ENCODE peak calls at places on chromosomes 6 and 20, in five cellular contexts. S, C, M, Q and B are unnamed samples.

GRCh38 chr6:103783344-103783743 is 1076.4 kb downstream of the HACE1 start:
- DNase-seq in S (no peak), C (no peak), M (no peak), Q (no peak), B (no peak)

GRCh38 chr6:73857341-73857890 is 161.4 kb downstream of the CD109 start:
- DNase-seq in S (no peak), C (no peak), M (no peak), Q (no peak), B (no peak)

GRCh38 chr6:77467038-77467437 is 3.7 kb upstream of the HTR1B start:
- DNase-seq in S (no peak), C (no peak), M (no peak), Q (no peak), B (no peak)

GRCh38 chr20:59807909-59808728 is 125.3 kb downstream of the SYCP2 start:
- DNase-seq in S (no peak), C (no peak), M (peak), Q (no peak), B (no peak)

GRCh38 chr6:136524936-136525413 is 25.2 kb downstream of the MAP7 start:
- DNase-seq in S (no peak), C (no peak), M (no peak), Q (no peak), B (no peak)

GRCh38 chr6:41709375-41709774 is 26.0 kb downstream of the TFEB start:
- DNase-seq in S (no peak), C (no peak), M (no peak), Q (no peak), B (no peak)

GRCh38 chr20:18984238-18985200 is 170.9 kb downstream of the SCP2D1 start:
- DNase-seq in S (no peak), C (peak), M (peak), Q (no peak), B (no peak)

GRCh38 chr6:39430968-39431523 is 108.5 kb upstream of the KCNK16 start:
- DNase-seq in S (peak), C (peak), M (peak), Q (no peak), B (no peak)

GRCh38 chr6:99130897-99131873 is 183.4 kb upstream of the FBXL4 start:
- DNase-seq in S (no peak), C (no peak), M (no peak), Q (no peak), B (no peak)

GRCh38 chr6:133814235-133814634 is 74.7 kb upstream of the TCF21 start:
- DNase-seq in S (no peak), C (no peak), M (no peak), Q (no peak), B (no peak)

GRCh38 chr6:70839286-70840266 is 117.3 kb downstream of the B3GAT2 start:
- DNase-seq in S (no peak), C (no peak), M (no peak), Q (no peak), B (no peak)

GRCh38 chr20:45993197-45993951 is 15.3 kb upstream of the MMP9 start:
- DNase-seq in S (no peak), C (peak), M (no peak), Q (no peak), B (peak)

GRCh38 chr6:66054967-66055366 is 347.9 kb upstream of the EYS start:
- DNase-seq in S (no peak), C (no peak), M (no peak), Q (no peak), B (no peak)

GRCh38 chr6:41947581-41948220 is 6.1 kb upstream of the CCND3 start:
- DNase-seq in S (no peak), C (no peak), M (no peak), Q (no peak), B (no peak)

GRCh38 chr6:151012321-151013294 is 147.1 kb downstream of the MTHFD1L start:
- DNase-seq in S (no peak), C (no peak), M (no peak), Q (no peak), B (no peak)

GRCh38 chr6:122200441-122200840 is 199.0 kb upstream of the HSF2 start:
- DNase-seq in S (no peak), C (no peak), M (no peak), Q (no peak), B (no peak)

GRCh38 chr6:52573295-52573694 is 3.6 kb downstream of the TRAM2 start:
- DNase-seq in S (no peak), C (no peak), M (no peak), Q (no peak), B (no peak)
- TF ChIP-seq CTCF in S (no peak), C (no peak), M (no peak), Q (no peak), B (no peak)

DNA sequence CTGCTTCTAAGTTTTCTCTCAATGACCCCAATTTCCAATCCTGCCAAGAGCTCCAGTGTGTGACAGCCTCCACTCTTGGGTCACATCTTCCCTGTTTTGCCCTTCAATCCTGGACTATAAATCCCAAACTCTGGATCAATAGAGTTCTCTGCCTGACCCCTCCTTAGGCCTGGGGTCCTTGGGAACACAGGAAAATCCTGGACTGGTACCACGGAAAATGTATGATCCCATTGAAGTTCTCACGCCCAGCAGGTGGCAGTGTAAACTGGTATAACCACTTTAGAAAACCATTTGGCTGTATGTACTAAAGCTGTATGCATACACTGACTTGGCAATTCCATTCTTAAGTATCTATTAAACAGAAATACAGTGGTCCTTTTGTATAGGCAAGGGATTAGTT is 98.0 kb downstream of the SNAP25 start:
- DNase-seq in S (no peak), C (no peak), M (no peak), Q (no peak), B (no peak)
- TF ChIP-seq CTCF in S (no peak), C (no peak), M (no peak), Q (peak), B (no peak)

GRCh38 chr6:30515967-30516753 is 26.9 kb downstream of the HLA-E start:
- DNase-seq in S (peak), C (peak), M (peak), Q (peak), B (peak)
- TF ChIP-seq CTCF in S (no peak), C (no peak), M (no peak), Q (no peak), B (no peak)

GRCh38 chr20:25622450-25623224 is 1.2 kb downstream of the NANP start:
- DNase-seq in S (no peak), C (no peak), M (no peak), Q (no peak), B (peak)

GRCh38 chr20:25624500-25624939 is 706 bp upstream of the NANP start:
- DNase-seq in S (no peak), C (no peak), M (peak), Q (no peak), B (peak)

GRCh38 chr20:25623225-25623735 is 534 bp downstream of the NANP start:
- DNase-seq in S (peak), C (no peak), M (peak), Q (no peak), B (peak)

GRCh38 chr20:25622049-25622448 is 1.8 kb downstream of the NANP start:
- DNase-seq in S (no peak), C (no peak), M (no peak), Q (no peak), B (no peak)

DNA sequence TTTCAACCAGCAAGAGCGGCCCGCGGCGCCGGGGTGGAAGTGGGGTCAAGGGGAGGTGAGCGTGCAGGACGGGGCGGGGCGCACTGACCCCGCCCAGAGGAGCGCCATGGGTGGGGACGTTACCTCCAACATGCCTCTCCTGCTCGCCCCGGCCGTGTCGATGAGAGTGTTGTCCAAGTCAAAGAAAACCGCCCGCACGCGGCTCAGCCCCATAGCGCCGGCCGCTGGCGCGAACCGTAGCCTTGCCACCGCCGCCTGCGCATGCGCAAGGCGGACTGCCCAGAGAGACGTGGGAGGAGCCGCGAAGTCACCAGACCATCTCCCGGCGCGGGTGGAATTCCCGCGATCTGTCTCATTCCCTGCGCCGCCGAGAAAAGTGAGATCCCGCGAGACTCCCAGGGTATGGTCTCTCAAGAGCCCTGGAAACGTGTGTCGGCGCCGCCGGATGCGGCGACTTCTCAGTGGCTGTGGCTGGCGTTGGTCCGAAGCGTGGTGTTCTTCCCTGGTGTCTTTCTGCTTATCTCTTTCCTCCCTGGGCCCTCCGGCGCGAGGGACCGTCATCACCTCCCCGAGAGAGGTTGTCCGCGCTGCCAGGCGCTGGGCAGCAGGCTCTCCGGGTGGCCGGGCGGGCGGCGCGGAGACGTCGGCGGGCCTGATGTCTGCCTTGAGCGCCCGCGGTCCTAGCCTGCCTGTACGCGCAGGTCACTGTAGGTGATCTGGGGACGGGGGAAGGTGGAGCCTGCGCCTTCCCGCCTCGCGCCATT is at the start of gene NANP:
- DNase-seq in S (peak), C (peak), M (peak), Q (peak), B (peak)
- TF ChIP-seq CTCF in S (no peak), C (peak), M (no peak), Q (no peak), B (no peak)

DNA sequence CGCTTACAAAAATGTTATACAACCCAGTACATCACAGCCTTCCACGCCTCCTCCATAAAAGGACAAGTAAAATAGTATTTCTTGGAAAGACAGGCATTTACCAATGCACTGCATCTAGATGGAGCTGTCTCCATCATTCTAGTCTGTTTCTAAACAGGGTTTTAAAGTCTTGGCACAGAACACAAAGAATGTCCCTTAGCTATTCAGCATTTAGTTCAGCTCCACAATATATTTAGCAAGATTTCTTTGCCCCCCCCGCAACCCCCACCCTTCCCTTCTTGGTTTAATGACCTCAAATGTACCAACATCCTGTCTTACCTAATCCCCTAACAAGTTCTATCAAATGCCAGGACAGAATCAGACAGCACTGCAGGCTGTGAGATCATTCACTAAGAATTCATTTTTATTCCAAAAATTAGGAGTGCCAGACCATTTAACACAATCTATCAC is 198.6 kb downstream of the BACH2 start:
- DNase-seq in S (no peak), C (peak), M (peak), Q (no peak), B (peak)
- TF ChIP-seq CTCF in S (no peak), C (peak), M (no peak), Q (no peak), B (peak)

GRCh38 chr20:60993647-60994046 is 258.4 kb upstream of the CDH4 start:
- DNase-seq in S (no peak), C (no peak), M (no peak), Q (peak), B (no peak)
- TF ChIP-seq CTCF in S (no peak), C (no peak), M (no peak), Q (peak), B (no peak)

GRCh38 chr20:1811621-1812498 is 83.3 kb upstream of the SIRPA start:
- DNase-seq in S (no peak), C (no peak), M (no peak), Q (no peak), B (no peak)
- TF ChIP-seq CTCF in S (no peak), C (no peak), M (no peak), Q (no peak), B (no peak)